ENCODE peak calls at places on chromosomes 11 and 22, in five cellular contexts. H is prostate gland; V is IMR-90; N is endodermal cell; J is CD8-positive, alpha-beta T cell. W is an unnamed sample. For H3K4me1, the result is how much of the 10 kb centered on the place peaks cover.

GRCh38 chr11:64361659-64362058 is 2.7 kb downstream of the RPS6KA4 start:
- DNase-seq in H (no peak), V (no peak), N (no peak), J (no peak), W (no peak)

GRCh38 chr11:134370526-134371435 is 39.0 kb downstream of the GLB1L2 start:
- DNase-seq in H (no peak), V (no peak), N (no peak), J (no peak), W (no peak)

GRCh38 chr11:64157987-64158386 is 7.9 kb downstream of the MACROD1 start:
- DNase-seq in H (no peak), V (no peak), N (no peak), J (no peak), W (no peak)

GRCh38 chr22:23158516-23159286 is 13.4 kb downstream of the RAB36 start:
- DNase-seq in H (no peak), V (no peak), N (peak), J (no peak), W (no peak)

GRCh38 chr11:66326261-66327111 is 9.6 kb upstream of the CD248 start:
- DNase-seq in H (no peak), V (no peak), N (no peak), J (no peak), W (no peak)

GRCh38 chr11:94193288-94193687 is 64.6 kb downstream of the PANX1 start:
- DNase-seq in H (no peak), V (peak), N (no peak), J (no peak), W (no peak)

GRCh38 chr22:29704528-29705285 is 15.1 kb upstream of the CABP7 start:
- DNase-seq in H (peak), V (peak), N (no peak), J (no peak), W (no peak)

GRCh38 chr11:31802990-31803812 is 7.9 kb downstream of the PAX6 start:
- DNase-seq in H (no peak), V (no peak), N (peak), J (no peak), W (no peak)

GRCh38 chr11:9276571-9276970 is 11.4 kb upstream of the DENND5A start:
- DNase-seq in H (no peak), V (no peak), N (peak), J (no peak), W (no peak)

GRCh38 chr11:122661182-122661945 is 5.8 kb downstream of the UBASH3B start:
- DNase-seq in H (no peak), V (peak), N (no peak), J (no peak), W (no peak)

GRCh38 chr11:93145381-93145780 is 52.4 kb downstream of the SLC36A4 start:
- DNase-seq in H (no peak), V (no peak), N (no peak), J (no peak), W (no peak)

GRCh38 chr11:19594326-19594725 is 118.3 kb upstream of the NAV2 start:
- DNase-seq in H (no peak), V (peak), N (no peak), J (no peak), W (no peak)

GRCh38 chr22:39384750-39385480 is 14.7 kb upstream of the TAB1 start:
- DNase-seq in H (no peak), V (peak), N (peak), J (no peak), W (no peak)

GRCh38 chr11:848988-849824 is 6.6 kb downstream of the TSPAN4 start:
- DNase-seq in H (no peak), V (no peak), N (peak), J (no peak), W (no peak)

GRCh38 chr11:101446238-101446637 is 137.6 kb downstream of the TRPC6 start:
- DNase-seq in H (no peak), V (peak), N (no peak), J (no peak), W (no peak)

GRCh38 chr11:2142300-2142759 is 3.1 kb upstream of the IGF2 start:
- DNase-seq in H (no peak), V (peak), N (no peak), J (no peak), W (no peak)

GRCh38 chr22:50473855-50474671 is 772 bp downstream of the SBF1 start:
- DNase-seq in H (no peak), V (peak), N (peak), J (no peak), W (no peak)

GRCh38 chr11:22466809-22467208 is 128.6 kb downstream of the SLC17A6 start:
- DNase-seq in H (no peak), V (peak), N (no peak), J (no peak), W (no peak)

GRCh38 chr11:123168236-123168635 is 26.8 kb downstream of the CLMP start:
- DNase-seq in H (no peak), V (no peak), N (no peak), J (no peak), W (no peak)

GRCh38 chr11:128941573-128942271 is 949 bp downstream of the TP53AIP1 start:
- DNase-seq in H (peak), V (no peak), N (no peak), J (no peak), W (no peak)

GRCh38 chr11:2790581-2790925 is 90.8 kb upstream of the KCNQ1OT1 start:
- DNase-seq in H (no peak), V (no peak), N (peak), J (no peak), W (peak)

GRCh38 chr11:17152306-17152705 is 55.5 kb downstream of the PIK3C2A start:
- DNase-seq in H (no peak), V (no peak), N (no peak), J (no peak), W (no peak)

GRCh38 chr11:74949748-74950127 is 672 bp downstream of the SPCS2 start:
- DNase-seq in H (no peak), V (peak), N (no peak), J (no peak), W (no peak)

GRCh38 chr22:29569011-29569678 is 11.8 kb downstream of the NIPSNAP1 start:
- DNase-seq in H (no peak), V (no peak), N (no peak), J (no peak), W (no peak)

GRCh38 chr11:73271936-73272679 is at the start of gene P2RY6:
- DNase-seq in H (no peak), V (peak), N (peak), J (no peak), W (no peak)

GRCh38 chr11:127412722-127413121 is 412.2 kb upstream of the KIRREL3 start:
- DNase-seq in H (no peak), V (no peak), N (no peak), J (no peak), W (no peak)

GRCh38 chr11:127412234-127412633 is 411.7 kb upstream of the KIRREL3 start:
- DNase-seq in H (no peak), V (no peak), N (no peak), J (no peak), W (no peak)

DNA sequence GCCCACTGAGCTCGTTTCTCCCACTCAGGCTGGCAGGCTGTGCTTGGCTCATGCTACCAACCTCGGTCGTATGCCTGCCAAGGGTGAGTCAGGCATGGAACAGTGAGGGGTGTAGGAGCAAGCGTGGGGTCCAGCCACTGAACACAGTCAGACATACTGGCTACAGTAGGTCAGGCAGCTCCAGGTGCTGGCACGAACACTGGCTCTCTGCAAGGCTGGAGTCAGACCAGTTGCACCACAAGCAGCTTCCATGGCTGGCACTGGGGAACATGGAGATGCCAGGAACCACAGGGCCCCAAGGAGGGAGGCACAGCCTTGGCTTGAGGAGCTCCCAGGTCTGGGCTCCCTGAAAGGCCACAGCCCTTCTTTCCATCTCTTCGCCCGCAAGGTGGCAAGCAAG is 410.7 kb upstream of the KIRREL3 start:
- DNase-seq in H (no peak), V (no peak), N (no peak), J (no peak), W (no peak)
- H3K27ac ChIP-seq in H (no peak), V (no peak), N (no peak), J (no peak), W (no peak)

GRCh38 chr11:3903207-3903896 is 47.9 kb downstream of the STIM1 start:
- DNase-seq in H (no peak), V (no peak), N (no peak), J (no peak), W (no peak)

GRCh38 chr11:3905080-3905953 is 49.9 kb downstream of the STIM1 start:
- DNase-seq in H (no peak), V (peak), N (no peak), J (peak), W (peak)

GRCh38 chr11:3902441-3902840 is 47.0 kb downstream of the STIM1 start:
- DNase-seq in H (no peak), V (no peak), N (no peak), J (no peak), W (no peak)

GRCh38 chr11:3906166-3906565 is 50.7 kb downstream of the STIM1 start:
- DNase-seq in H (no peak), V (no peak), N (no peak), J (no peak), W (no peak)

GRCh38 chr11:3904228-3904627 is 48.8 kb downstream of the STIM1 start:
- DNase-seq in H (no peak), V (no peak), N (no peak), J (no peak), W (no peak)
- H3K4me1 ChIP-seq in H (under half), V (under half), N (under half), J (half or more), W (half or more)

GRCh38 chr11:120216426-120217102 is 5.7 kb downstream of the OAF start:
- DNase-seq in H (no peak), V (no peak), N (no peak), J (no peak), W (no peak)

GRCh38 chr11:120218695-120219033 is 7.8 kb downstream of the OAF start:
- DNase-seq in H (no peak), V (no peak), N (no peak), J (no peak), W (no peak)

GRCh38 chr11:120217526-120217925 is 6.7 kb downstream of the OAF start:
- DNase-seq in H (no peak), V (no peak), N (no peak), J (no peak), W (no peak)

GRCh38 chr11:120219157-120219934 is 8.5 kb downstream of the OAF start:
- DNase-seq in H (no peak), V (no peak), N (peak), J (no peak), W (no peak)

GRCh38 chr11:120217941-120218694 is 7.3 kb downstream of the OAF start:
- DNase-seq in H (peak), V (no peak), N (no peak), J (no peak), W (no peak)
- H3K27ac ChIP-seq in H (peak), V (peak), N (no peak), J (no peak), W (no peak)

DNA sequence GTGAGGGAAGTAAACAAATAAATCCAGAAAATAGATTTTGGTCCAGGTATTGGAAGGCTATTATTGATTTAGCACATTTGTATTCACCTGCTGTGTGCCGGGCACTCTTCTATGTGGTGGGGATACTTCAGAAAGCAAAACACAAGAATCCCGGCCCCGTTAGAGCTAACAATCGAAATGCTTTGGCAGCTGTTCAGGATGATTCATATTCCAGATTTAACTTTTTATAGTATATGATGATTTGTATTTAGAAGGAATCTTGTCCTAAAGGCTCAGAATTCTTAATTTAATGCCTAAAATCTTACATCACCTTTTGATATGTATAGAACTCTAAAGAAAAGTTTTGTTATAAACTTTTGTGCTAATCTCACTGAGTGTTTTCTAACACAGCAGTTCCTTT is 28.0 kb downstream of the ZC3H12C start:
- DNase-seq in H (no peak), V (peak), N (no peak), J (no peak), W (no peak)
- H3K4me1 ChIP-seq in H (under half), V (under half), N (under half), J (under half), W (under half)

DNA sequence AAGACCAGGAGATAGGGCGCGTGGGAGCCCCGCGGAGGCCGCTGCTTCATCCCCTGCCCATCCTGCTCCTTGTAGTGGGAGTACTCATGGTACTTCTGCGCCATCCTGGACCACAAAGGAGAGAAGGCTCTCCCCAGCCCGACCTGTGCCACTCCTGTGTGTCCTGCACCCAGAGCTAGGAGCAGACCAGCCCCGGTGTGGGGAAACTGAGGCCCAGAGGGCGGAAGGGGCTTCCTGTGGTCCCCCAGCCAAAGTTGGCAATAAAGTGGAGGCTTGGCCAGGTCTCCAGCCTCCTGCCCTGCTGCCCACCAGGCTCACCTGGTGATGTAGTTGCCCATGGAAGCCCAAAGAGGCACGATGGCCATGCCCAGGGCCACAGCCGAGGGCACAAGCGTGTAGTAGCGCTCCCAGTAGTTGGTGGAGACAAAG is 4.7 kb downstream of the UNC93B1 start:
- DNase-seq in H (no peak), V (no peak), N (peak), J (no peak), W (no peak)
- H3K27ac ChIP-seq in H (no peak), V (no peak), N (no peak), J (no peak), W (no peak)

GRCh38 chr22:32775957-32776356 is 25.5 kb upstream of the TIMP3 start:
- DNase-seq in H (no peak), V (no peak), N (peak), J (no peak), W (no peak)

GRCh38 chr22:32780726-32781310 is 20.7 kb upstream of the TIMP3 start:
- DNase-seq in H (no peak), V (no peak), N (no peak), J (no peak), W (no peak)

GRCh38 chr22:32776397-32776796 is 25.1 kb upstream of the TIMP3 start:
- DNase-seq in H (no peak), V (no peak), N (no peak), J (no peak), W (no peak)

GRCh38 chr22:32777997-32778396 is 23.5 kb upstream of the TIMP3 start:
- DNase-seq in H (no peak), V (no peak), N (no peak), J (no peak), W (no peak)

DNA sequence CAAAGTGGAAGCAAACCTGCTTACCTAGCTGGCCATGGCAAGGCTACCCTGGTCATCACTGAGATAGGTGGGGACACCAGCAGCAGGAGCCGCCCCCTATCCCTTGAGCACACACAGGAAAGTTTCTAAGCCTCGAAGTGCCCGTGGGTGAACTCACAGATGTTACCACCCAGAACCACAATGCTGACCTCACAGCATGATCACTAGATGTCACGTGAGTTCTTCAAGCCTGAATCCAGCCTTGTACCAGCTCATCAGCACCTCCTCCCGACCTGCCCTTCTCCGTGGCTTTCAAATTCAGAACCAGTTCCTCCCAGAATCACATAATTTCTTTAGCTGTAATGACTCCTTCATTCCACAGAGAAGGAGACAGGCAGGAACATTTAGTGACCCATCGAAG is 24.7 kb upstream of the TIMP3 start:
- DNase-seq in H (no peak), V (no peak), N (no peak), J (no peak), W (no peak)
- H3K4me1 ChIP-seq in H (under half), V (under half), N (under half), J (under half), W (under half)

GRCh38 chr22:46586531-46587011 is 33.6 kb upstream of the GRAMD4 start:
- DNase-seq in H (no peak), V (no peak), N (no peak), J (no peak), W (no peak)
- H3K27ac ChIP-seq in H (no peak), V (no peak), N (no peak), J (no peak), W (no peak)

GRCh38 chr11:77753230-77753629 is 67.3 kb downstream of the RSF1 start:
- DNase-seq in H (no peak), V (no peak), N (no peak), J (no peak), W (no peak)

GRCh38 chr11:77752518-77752917 is 68.0 kb downstream of the RSF1 start:
- DNase-seq in H (no peak), V (peak), N (peak), J (no peak), W (no peak)

GRCh38 chr11:77748266-77748665 is 72.3 kb downstream of the RSF1 start:
- DNase-seq in H (no peak), V (no peak), N (no peak), J (no peak), W (no peak)

GRCh38 chr11:77749232-77749631 is 71.3 kb downstream of the RSF1 start:
- DNase-seq in H (no peak), V (no peak), N (no peak), J (no peak), W (no peak)

GRCh38 chr11:77750757-77751156 is 69.8 kb downstream of the RSF1 start:
- DNase-seq in H (no peak), V (no peak), N (no peak), J (no peak), W (no peak)
- H3K4me1 ChIP-seq in H (under half), V (under half), N (under half), J (under half), W (under half)

GRCh38 chr11:108496643-108497256 is 1.4 kb downstream of the POGLUT3 start:
- DNase-seq in H (no peak), V (peak), N (no peak), J (no peak), W (no peak)
- H3K27ac ChIP-seq in H (peak), V (peak), N (no peak), J (peak), W (peak)

W was measured in CD4-positive, CD25-positive, alpha-beta regulatory T cell.